ENCODE peak calls at places on chromosomes 4 and X, in seven cellular contexts. O is upper lobe of right lung; D is fibroblast of lung; L is fibroblast of mammary gland; W is naive thymus-derived CD4-positive, alpha-beta T cell; E is OCI-LY7; J is cardiac muscle cell. S is an unnamed sample.

GRCh38 chr4:82798168-82799005 is at the start of gene SCD5:
- DNase-seq in O (peak), J (peak), E (peak), W (no peak), D (peak), L (peak), S (peak)

GRCh38 chr4:168656946-168657473 is 160.2 kb downstream of the PALLD start:
- DNase-seq in O (no peak), J (no peak), W (no peak), L (no peak), D (peak), E (no peak), S (no peak)

GRCh38 chr4:176898791-176899190 is 106.1 kb upstream of the VEGFC start:
- DNase-seq in E (no peak), J (no peak), W (no peak), L (no peak), O (no peak), D (no peak), S (no peak)

GRCh38 chrX:68912113-68912980 is 83.5 kb downstream of the EFNB1 start:
- DNase-seq in L (no peak), J (no peak), E (no peak), W (no peak), O (no peak), D (peak), S (no peak)

GRCh38 chrX:39772057-39772832 is 325.5 kb downstream of the BCOR start:
- DNase-seq in E (no peak), L (no peak), J (peak), D (peak), W (peak), O (no peak), S (no peak)

GRCh38 chr4:99690472-99690871 is 32.8 kb upstream of the C4orf54 start:
- DNase-seq in D (no peak), J (no peak), O (no peak), E (no peak), W (no peak), L (no peak), S (no peak)

GRCh38 chr4:152478456-152479237 is 57.2 kb downstream of the FBXW7 start:
- DNase-seq in L (peak), W (no peak), E (no peak), D (peak), J (peak), O (no peak), S (no peak)

GRCh38 chrX:107880054-107880610 is 54.5 kb downstream of the MID2 start:
- DNase-seq in O (no peak), D (no peak), L (peak), W (no peak), J (no peak), E (no peak), S (no peak)

GRCh38 chr4:87880106-87880505 is 47.3 kb downstream of the MEPE start:
- DNase-seq in L (no peak), O (no peak), J (no peak), E (no peak), W (no peak), D (no peak), S (no peak)

GRCh38 chr4:86935833-86936721 is 1.3 kb downstream of the AFF1 start:
- DNase-seq in O (peak), D (peak), J (peak), W (peak), E (peak), L (peak), S (peak)

GRCh38 chrX:38803286-38803608 is 2.0 kb downstream of the MID1IP1 start:
- DNase-seq in L (no peak), E (peak), O (no peak), D (no peak), W (no peak), J (no peak), S (peak)

GRCh38 chr4:11367371-11367770 is 61.3 kb downstream of the HS3ST1 start:
- DNase-seq in E (no peak), L (peak), D (peak), J (peak), O (no peak), W (no peak), S (no peak)

GRCh38 chrX:10450959-10451355 is 169.4 kb downstream of the MID1 start:
- DNase-seq in W (no peak), D (no peak), E (no peak), O (no peak), J (no peak), L (peak), S (peak)

GRCh38 chr4:168811207-168811606 is 198.8 kb downstream of the CBR4 start:
- DNase-seq in L (no peak), O (no peak), W (no peak), J (no peak), E (no peak), D (no peak), S (no peak)

GRCh38 chr4:152817331-152817730 is 37.6 kb downstream of the ARFIP1 start:
- DNase-seq in O (no peak), J (peak), D (peak), W (no peak), L (peak), E (peak), S (no peak)

GRCh38 chr4:147822128-147822527 is 90.2 kb downstream of the ARHGAP10 start:
- DNase-seq in D (peak), L (peak), O (peak), W (no peak), J (peak), E (no peak), S (no peak)

GRCh38 chrX:85136409-85136808 is 107.2 kb downstream of the SATL1 start:
- DNase-seq in W (no peak), D (no peak), J (no peak), L (no peak), E (no peak), O (no peak), S (no peak)

DNA sequence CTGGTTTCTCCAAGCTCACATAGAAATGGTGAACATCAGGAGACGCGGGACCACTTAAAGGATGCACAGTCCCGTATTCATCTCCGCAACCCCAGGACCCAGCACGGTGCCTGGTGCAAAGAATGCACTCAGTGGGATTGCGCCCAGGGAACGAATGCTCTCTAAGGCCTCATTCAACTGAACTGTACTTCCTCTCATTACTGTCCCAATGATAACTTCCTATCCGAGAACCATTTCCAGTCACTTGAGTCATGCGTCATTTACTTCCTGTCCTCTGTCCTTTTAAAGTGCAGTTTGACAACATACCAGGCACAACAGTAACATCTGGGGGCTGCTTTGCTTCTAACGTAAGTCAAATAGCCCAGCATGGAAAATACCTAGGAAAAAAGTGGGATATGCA is 75.7 kb downstream of the RBM47 start:
- DNase-seq in W (no peak), O (no peak), E (no peak), L (no peak), D (no peak), J (peak), S (peak)
- H3K4me3 ChIP-seq in W (no peak), O (no peak), E (no peak), L (no peak), D (no peak), J (no peak), S (no peak)

GRCh38 chrX:2501246-2502102 is 698 bp upstream of the DHRSX start:
- DNase-seq in D (no peak), E (no peak), L (no peak), O (no peak), J (no peak), W (no peak), S (no peak)
- H3K4me3 ChIP-seq in D (peak), E (peak), L (peak), O (no peak), J (peak), W (no peak), S (peak)

GRCh38 chr4:1644906-1645657 is 39.0 kb downstream of the FAM53A start:
- DNase-seq in E (no peak), O (peak), L (peak), W (no peak), D (peak), J (peak), S (no peak)
- H3K4me3 ChIP-seq in E (no peak), O (no peak), L (no peak), W (no peak), D (no peak), J (no peak), S (no peak)

GRCh38 chr4:173418636-173419035 is 19.7 kb upstream of the SCRG1 start:
- DNase-seq in L (no peak), J (no peak), W (no peak), D (no peak), E (no peak), O (no peak), S (no peak)
- H3K4me3 ChIP-seq in L (no peak), J (no peak), W (no peak), D (no peak), E (no peak), O (no peak), S (no peak)

DNA sequence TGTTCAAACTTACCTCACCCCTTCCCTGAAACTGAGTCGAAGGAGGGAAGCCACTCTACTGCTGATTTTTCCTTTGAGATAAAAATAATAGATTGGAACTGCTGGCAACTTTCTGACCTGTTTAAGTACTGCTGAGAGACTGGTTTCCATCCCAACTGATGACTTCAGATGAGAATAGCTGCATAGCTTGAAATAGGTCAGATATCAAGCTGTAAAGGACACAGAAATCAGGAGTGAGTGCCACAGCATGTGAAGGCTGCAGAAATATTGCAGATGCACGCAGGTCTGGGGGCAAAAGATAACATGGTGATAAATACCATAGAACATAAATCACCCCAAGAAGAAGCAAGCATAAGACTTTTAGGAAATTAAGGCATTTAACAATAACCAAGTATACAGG is 923.2 kb downstream of the SH3BGRL start:
- DNase-seq in J (no peak), L (no peak), W (no peak), D (no peak), E (no peak), O (no peak), S (no peak)
- H3K4me3 ChIP-seq in J (no peak), L (no peak), W (no peak), D (no peak), E (no peak), O (no peak), S (no peak)

S was measured in A673.